ENCODE peak calls at places on chromosome 2, in five cellular contexts. L, I, Z, Q and W are unnamed samples. For H3K36me3, the result is how much of the 10 kb centered on the place peaks cover.

GRCh38 chr2:53740170-53740569 is 27.4 kb upstream of the CHAC2 start:
- DNase-seq in L (peak), I (no peak), Z (peak), Q (peak), W (no peak)

GRCh38 chr2:86498468-86499260 is 57.5 kb downstream of the KDM3A start:
- DNase-seq in L (peak), I (no peak), Z (no peak), Q (no peak), W (no peak)

GRCh38 chr2:121084137-121084680 is 200.8 kb downstream of the TFCP2L1 start:
- DNase-seq in L (no peak), I (no peak), Z (no peak), Q (no peak), W (no peak)

GRCh38 chr2:224970311-224970710 is 72.0 kb downstream of the DOCK10 start:
- DNase-seq in L (no peak), I (no peak), Z (no peak), Q (no peak), W (no peak)

GRCh38 chr2:10547011-10547410 is 98.9 kb upstream of the ODC1 start:
- DNase-seq in L (peak), I (no peak), Z (no peak), Q (peak), W (no peak)

GRCh38 chr2:226800941-226801784 is 1.5 kb upstream of the IRS1 start:
- DNase-seq in L (peak), I (no peak), Z (peak), Q (peak), W (peak)

GRCh38 chr2:195533771-195534642 is 123.0 kb upstream of the SLC39A10 start:
- DNase-seq in L (peak), I (no peak), Z (peak), Q (peak), W (no peak)

GRCh38 chr2:202529389-202529788 is 105.4 kb upstream of the FAM117B start:
- DNase-seq in L (peak), I (no peak), Z (peak), Q (no peak), W (no peak)

GRCh38 chr2:189542145-189542882 is 38.3 kb downstream of the SLC40A1 start:
- DNase-seq in L (no peak), I (no peak), Z (no peak), Q (no peak), W (no peak)

GRCh38 chr2:187826023-187826422 is 271.8 kb upstream of the TFPI start:
- DNase-seq in L (no peak), I (no peak), Z (no peak), Q (peak), W (no peak)

GRCh38 chr2:48715042-48715899 is 40.3 kb downstream of the LHCGR start:
- DNase-seq in L (peak), I (no peak), Z (no peak), Q (no peak), W (no peak)

GRCh38 chr2:98348066-98348561 is 1.9 kb downstream of the CNGA3 start:
- DNase-seq in L (no peak), I (no peak), Z (peak), Q (peak), W (peak)

GRCh38 chr2:37599688-37600525 is 71.5 kb downstream of the CDC42EP3 start:
- DNase-seq in L (no peak), I (no peak), Z (no peak), Q (no peak), W (no peak)

GRCh38 chr2:180062178-180062577 is 55.1 kb upstream of the CWC22 start:
- DNase-seq in L (no peak), I (no peak), Z (no peak), Q (no peak), W (no peak)

GRCh38 chr2:2265747-2266259 is 65.3 kb downstream of the MYT1L start:
- DNase-seq in L (no peak), I (no peak), Z (no peak), Q (peak), W (no peak)

GRCh38 chr2:195535911-195536522 is 121.0 kb upstream of the SLC39A10 start:
- DNase-seq in L (no peak), I (no peak), Z (no peak), Q (no peak), W (no peak)

DNA sequence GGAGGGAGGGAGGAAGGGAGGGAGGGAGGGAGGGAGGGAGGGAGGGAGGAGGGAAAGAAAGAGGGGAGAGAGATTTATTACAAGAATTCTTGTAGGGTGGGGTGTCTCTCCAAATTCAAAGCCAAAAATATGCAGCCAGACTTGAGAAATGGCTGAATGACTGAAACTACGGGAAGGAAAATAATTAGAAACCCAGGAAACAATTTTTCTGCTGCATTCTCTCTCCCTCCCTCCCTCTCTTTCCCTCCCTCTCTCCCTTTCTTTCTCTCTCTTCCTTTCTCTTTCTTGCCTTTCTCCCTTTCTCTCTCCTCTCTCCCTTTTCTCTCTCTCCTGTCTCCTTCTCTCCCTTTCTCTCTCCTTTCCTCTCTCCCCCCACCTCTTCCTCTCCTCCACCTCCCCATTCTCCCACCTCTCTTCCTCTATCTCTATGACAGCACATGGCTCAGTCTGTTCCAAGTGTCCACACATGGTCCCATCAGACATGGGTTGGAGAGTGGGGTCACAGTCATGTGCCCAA is 218.7 kb downstream of the C1D start:
- DNase-seq in L (no peak), I (no peak), Z (no peak), Q (no peak), W (no peak)
- H2BK15ac ChIP-seq in L (no peak), I (no peak), Z (no peak), Q (no peak), W (no peak)

GRCh38 chr2:83305758-83306378 is 1153.2 kb downstream of the SUCLG1 start:
- DNase-seq in L (no peak), I (no peak), Z (no peak), Q (peak), W (no peak)
- H3K36me3 ChIP-seq in L (under half), I (under half), Z (under half), Q (under half), W (under half)

GRCh38 chr2:196630531-196630930 is 9.0 kb upstream of the CCDC150 start:
- DNase-seq in L (no peak), I (no peak), Z (no peak), Q (no peak), W (no peak)
- H2BK15ac ChIP-seq in L (no peak), I (no peak), Z (no peak), Q (no peak), W (no peak)

GRCh38 chr2:208356846-208357574 is 49.6 kb upstream of the PTH2R start:
- DNase-seq in L (no peak), I (no peak), Z (peak), Q (peak), W (no peak)
- H3K36me3 ChIP-seq in L (under half), I (under half), Z (under half), Q (under half), W (under half)

DNA sequence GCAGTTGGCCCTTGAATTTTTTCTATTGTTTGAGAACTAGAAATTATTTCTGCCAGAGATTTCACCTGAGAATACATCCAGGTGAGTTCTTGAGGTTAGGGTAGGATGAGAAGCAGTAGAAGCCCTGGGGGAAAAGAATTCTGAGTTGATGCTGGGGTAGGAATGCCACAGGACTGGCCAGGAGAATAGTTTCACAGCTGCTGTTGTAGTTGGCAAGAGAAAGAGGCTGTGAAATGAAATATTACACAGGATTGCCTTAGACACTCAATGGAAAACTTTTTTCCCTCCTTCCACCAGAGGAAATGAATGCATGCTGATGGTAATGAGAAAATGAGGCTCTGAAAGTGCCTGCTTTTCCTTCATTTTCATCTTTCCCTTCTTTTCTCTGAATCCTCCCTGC is 54.6 kb downstream of the PRKCE start:
- DNase-seq in L (peak), I (no peak), Z (no peak), Q (no peak), W (no peak)
- H2BK15ac ChIP-seq in L (no peak), I (no peak), Z (no peak), Q (no peak), W (no peak)